ENCODE peak calls at places on chromosomes 5 and 9, in four cellular contexts. W, P, T and O are unnamed samples.

GRCh38 chr5:122896598-122897282 is 51.3 kb downstream of the SNX24 start:
- DNase-seq in P (no peak), W (no peak), T (peak; percentile 51), O (no peak)

GRCh38 chr9:114507726-114508125 is 2.5 kb upstream of the WHRN start:
- DNase-seq in P (peak; percentile 11), T (peak; percentile 41), W (peak; percentile 49), O (no peak)

GRCh38 chr9:2613730-2614271 is 7.8 kb upstream of the VLDLR start:
- DNase-seq in T (no peak), W (no peak), P (no peak), O (no peak)

GRCh38 chr9:109507421-109507838 is 9.3 kb upstream of the PTPN3 start:
- DNase-seq in P (no peak), W (no peak), T (peak; percentile 7), O (no peak)

GRCh38 chr5:106331415-106331814 is 1339.3 kb downstream of the EFNA5 start:
- DNase-seq in W (no peak), P (no peak), T (no peak), O (no peak)

GRCh38 chr9:72864327-72864726 is 88.5 kb downstream of the ALDH1A1 start:
- DNase-seq in P (no peak), W (no peak), T (no peak), O (no peak)

GRCh38 chr9:128927731-128928411 is 7.1 kb downstream of the PHYHD1 start:
- DNase-seq in P (peak; percentile 24), W (peak; percentile 73), T (peak; percentile 75), O (no peak)

GRCh38 chr5:38932854-38933408 is 87.1 kb downstream of the OSMR start:
- DNase-seq in T (no peak), W (no peak), P (no peak), O (no peak)

GRCh38 chr9:95724253-95724991 is 151.1 kb upstream of the ERCC6L2 start:
- DNase-seq in T (no peak), W (no peak), P (no peak), O (no peak)

GRCh38 chr9:115118471-115119156 is 657 bp upstream of the TNC start:
- DNase-seq in T (peak; percentile 68), W (peak; percentile 45), P (peak; percentile 72), O (no peak)

GRCh38 chr5:171388816-171389168 is 1.1 kb downstream of the NPM1 start:
- DNase-seq in P (no peak), W (no peak), T (no peak), O (no peak)

GRCh38 chr5:103422756-103423155 is 139.8 kb downstream of the NUDT12 start:
- DNase-seq in P (no peak), W (no peak), T (no peak), O (no peak)

GRCh38 chr9:15101046-15101445 is 190.8 kb upstream of the FREM1 start:
- DNase-seq in W (no peak), T (no peak), P (no peak), O (no peak)

GRCh38 chr5:55597014-55597981 is 62.5 kb upstream of the PLPP1 start:
- DNase-seq in T (peak; percentile 39), W (no peak), P (peak; percentile 19), O (no peak)

GRCh38 chr5:16135506-16135905 is 44.1 kb downstream of the MARCHF11 start:
- DNase-seq in P (no peak), W (no peak), T (no peak), O (no peak)

GRCh38 chr9:136901516-136902258 is 15.4 kb downstream of the TRAF2 start:
- DNase-seq in P (no peak), W (no peak), T (peak; percentile 90), O (no peak)

GRCh38 chr5:35129921-35130485 is 82.3 kb upstream of the AGXT2 start:
- DNase-seq in W (no peak), T (peak; percentile 95), P (no peak), O (no peak)

GRCh38 chr5:102241809-102242421 is 54.2 kb downstream of the SLCO4C1 start:
- DNase-seq in T (peak; percentile 6), W (no peak), P (peak; percentile 54), O (no peak)

GRCh38 chr9:37732952-37733351 is 20.7 kb upstream of the TRMT10B start:
- DNase-seq in W (no peak), T (no peak), P (no peak), O (no peak)

GRCh38 chr5:11758321-11758720 is 145.9 kb downstream of the CTNND2 start:
- DNase-seq in W (no peak), P (no peak), T (no peak), O (no peak)

GRCh38 chr5:138878437-138879235 is 3.5 kb upstream of the LRRTM2 start:
- DNase-seq in W (no peak), T (no peak), P (no peak), O (no peak)

GRCh38 chr5:174920906-174921550 is 196.6 kb downstream of the MSX2 start:
- DNase-seq in T (no peak), W (no peak), P (no peak), O (no peak)

GRCh38 chr5:171826132-171826531 is 40.5 kb downstream of the SMIM23 start:
- DNase-seq in W (no peak), T (no peak), P (no peak), O (no peak)

GRCh38 chr9:136646827-136647711 is 15.6 kb upstream of the EGFL7 start:
- DNase-seq in T (no peak), W (no peak), P (no peak), O (no peak)

GRCh38 chr9:89185980-89186379 is 7.4 kb upstream of the SHC3 start:
- DNase-seq in P (no peak), T (peak; percentile 9), W (peak; percentile 30), O (no peak)

GRCh38 chr9:137721899-137722298 is 103.1 kb downstream of the EHMT1 start:
- DNase-seq in P (no peak), T (no peak), W (no peak), O (no peak)

GRCh38 chr9:115456515-115456914 is 338.6 kb upstream of the TNC start:
- DNase-seq in T (no peak), W (no peak), P (no peak), O (no peak)

GRCh38 chr9:15873573-15874177 is 320.8 kb downstream of the CCDC171 start:
- DNase-seq in W (peak; percentile 6), P (no peak), T (peak; percentile 57), O (no peak)

GRCh38 chr9:107650321-107650720 is 160.8 kb upstream of the KLF4 start:
- DNase-seq in W (no peak), P (no peak), T (no peak), O (no peak)

GRCh38 chr9:90027296-90027790 is 422.5 kb downstream of the GADD45G start:
- DNase-seq in W (no peak), P (no peak), T (no peak), O (no peak)

GRCh38 chr5:142106061-142106460 is 2.5 kb upstream of the NDFIP1 start:
- DNase-seq in P (no peak), T (no peak), W (no peak), O (no peak)

GRCh38 chr5:134252671-134253070 is 26.8 kb upstream of the PPP2CA start:
- DNase-seq in P (no peak), W (no peak), T (no peak), O (no peak)

GRCh38 chr9:19748278-19749126 is 40.3 kb downstream of the SLC24A2 start:
- DNase-seq in P (no peak), T (no peak), W (no peak), O (no peak)

GRCh38 chr9:136075881-136076678 is 19.0 kb downstream of the NACC2 start:
- DNase-seq in P (no peak), W (no peak), T (no peak), O (peak; percentile 78)

GRCh38 chr5:141412853-141413539 is at the start of gene PCDHGA10:
- DNase-seq in T (peak; percentile 72), W (peak; percentile 45), P (peak; percentile 9), O (no peak)